ENCODE peak calls at places on chromosomes 5 and 9, in ten cellular contexts. I is IMR-90, W is transverse colon, C is Peyer's patch, V is K562, R is heart left ventricle, L is HCT116, M is A549, B is body of pancreas, U is gastrocnemius medialis. N is an unnamed sample. For H3K9me3, the result is how much of the 10 kb centered on the place peaks cover.

GRCh38 chr5:96388186-96388585 is 44.9 kb downstream of the PCSK1 start:
- DNase-seq in V (no peak), C (no peak), W (no peak), U (no peak), I (peak), L (no peak), M (no peak), B (no peak), R (no peak), N (no peak)

GRCh38 chr5:91478096-91478495 is 95.0 kb upstream of the ARRDC3 start:
- DNase-seq in V (no peak), B (no peak), M (no peak), U (no peak), I (no peak), C (no peak), R (no peak), W (no peak), L (no peak), N (no peak)

GRCh38 chr9:98772364-98773155 is 23.8 kb downstream of the ANKS6 start:
- DNase-seq in B (no peak), U (no peak), V (no peak), C (no peak), R (no peak), W (no peak), I (no peak), L (no peak), M (no peak), N (no peak)

GRCh38 chr9:100324594-100325200 is 28.0 kb downstream of the TEX10 start:
- DNase-seq in C (no peak), R (no peak), I (peak), M (peak), B (no peak), L (peak), U (no peak), W (no peak), V (peak), N (no peak)

GRCh38 chr9:93665128-93665565 is 88.8 kb downstream of the PHF2 start:
- DNase-seq in R (no peak), U (peak), I (no peak), C (peak), L (no peak), W (no peak), B (no peak), V (no peak), M (no peak), N (no peak)

GRCh38 chr9:97737429-97737828 is 40.3 kb upstream of the XPA start:
- DNase-seq in C (no peak), B (no peak), I (no peak), L (peak), V (peak), R (no peak), U (no peak), M (peak), W (no peak), N (no peak)

GRCh38 chr9:10479172-10479571 is 133.6 kb downstream of the PTPRD start:
- DNase-seq in R (no peak), W (no peak), U (no peak), V (no peak), C (no peak), B (no peak), M (no peak), I (no peak), L (no peak), N (no peak)

GRCh38 chr9:127862075-127863011 is 7.9 kb upstream of the ENG start:
- DNase-seq in W (peak), U (peak), C (peak), R (peak), M (no peak), L (no peak), B (peak), I (no peak), V (peak), N (peak)

GRCh38 chr5:73388371-73388684 is 60.2 kb downstream of the FOXD1 start:
- DNase-seq in B (no peak), C (no peak), W (no peak), R (no peak), U (no peak), L (no peak), V (no peak), I (peak), M (no peak), N (no peak)

GRCh38 chr5:107472620-107473064 is 198.1 kb downstream of the EFNA5 start:
- DNase-seq in V (no peak), U (no peak), R (no peak), B (no peak), L (no peak), W (no peak), C (no peak), M (no peak), I (no peak), N (no peak)

GRCh38 chr9:136700959-136701664 is 11.3 kb upstream of the DIPK1B start:
- DNase-seq in M (no peak), U (no peak), C (peak), V (peak), I (peak), R (no peak), L (no peak), W (peak), B (no peak), N (peak)

GRCh38 chr9:76911971-76912370 is 6.1 kb upstream of the PRUNE2 start:
- DNase-seq in L (peak), I (no peak), B (no peak), U (no peak), M (no peak), V (no peak), R (no peak), W (no peak), C (no peak), N (no peak)

GRCh38 chr9:136083558-136084190 is 11.4 kb downstream of the NACC2 start:
- DNase-seq in V (no peak), L (no peak), C (no peak), B (no peak), U (peak), W (no peak), R (no peak), I (no peak), M (no peak), N (no peak)

GRCh38 chr9:136483589-136484152 is 831 bp upstream of the SEC16A start:
- DNase-seq in L (peak), C (peak), M (peak), U (peak), V (peak), R (peak), I (peak), B (peak), W (peak), N (peak)

GRCh38 chr9:131590449-131590848 is 45.1 kb downstream of the PRRT1B start:
- DNase-seq in R (no peak), U (no peak), I (no peak), M (no peak), W (no peak), B (no peak), V (no peak), C (no peak), L (no peak), N (no peak)

GRCh38 chr9:94933429-94933828 is 206.9 kb downstream of the AOPEP start:
- DNase-seq in W (no peak), L (no peak), B (no peak), U (no peak), C (no peak), I (peak), R (no peak), V (no peak), M (no peak), N (no peak)

GRCh38 chr5:145540375-145540774 is 294.8 kb downstream of the PRELID2 start:
- DNase-seq in M (no peak), C (no peak), R (no peak), U (no peak), I (peak), W (no peak), L (no peak), B (no peak), V (no peak), N (no peak)

GRCh38 chr5:84825616-84826015 is 440.9 kb upstream of the EDIL3 start:
- DNase-seq in W (no peak), V (no peak), U (no peak), M (no peak), B (no peak), C (no peak), R (no peak), I (peak), L (no peak), N (no peak)

GRCh38 chr5:79560774-79561524 is 47.0 kb upstream of the HOMER1 start:
- DNase-seq in L (no peak), M (no peak), R (no peak), W (no peak), C (no peak), V (no peak), B (no peak), U (no peak), I (peak), N (no peak)

GRCh38 chr5:109354761-109355160 is 55.0 kb downstream of the PJA2 start:
- DNase-seq in M (no peak), R (no peak), W (no peak), B (peak), I (no peak), C (no peak), U (no peak), L (no peak), V (no peak), N (no peak)

DNA sequence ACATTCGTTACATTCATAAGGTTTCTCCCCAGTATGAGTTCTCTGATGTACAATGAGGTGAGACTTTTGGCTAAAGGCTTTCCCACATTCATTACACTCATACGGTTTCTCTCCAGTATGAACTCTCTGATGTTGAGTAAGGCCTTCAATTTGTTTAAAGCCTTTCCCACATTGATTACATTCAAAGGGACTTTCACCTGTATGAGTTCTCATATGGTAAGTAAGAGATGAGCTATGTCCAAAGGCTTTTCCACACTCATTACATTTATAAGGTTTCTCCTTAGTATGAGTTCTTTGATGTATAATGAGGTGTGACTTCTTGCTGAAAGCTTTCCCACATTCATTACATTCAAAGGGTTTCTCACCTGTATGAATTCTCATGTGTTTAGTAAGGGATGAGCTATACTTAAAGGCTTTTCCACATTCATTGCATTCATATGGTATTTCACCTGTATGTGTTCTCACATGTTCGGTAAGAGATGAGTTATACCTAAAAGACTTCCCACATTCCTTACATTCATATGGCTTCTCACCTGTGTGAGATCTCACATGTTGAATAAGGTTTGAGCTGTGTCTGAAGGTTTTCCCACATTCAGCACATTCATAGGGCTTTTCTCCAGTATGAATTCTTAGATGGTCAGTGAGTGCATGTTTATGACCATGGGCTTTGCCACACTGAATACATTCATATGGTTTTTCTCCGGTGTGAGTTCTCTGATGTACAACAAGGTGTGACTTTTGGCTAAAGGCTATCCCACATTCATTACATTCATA is 13.5 kb downstream of the ZFP37 start:
- DNase-seq in U (no peak), R (no peak), L (no peak), I (no peak), C (no peak), M (no peak), W (no peak), B (no peak), V (no peak), N (no peak)
- H3K9me3 ChIP-seq in U (half or more), R (half or more), L (under half), I (half or more), C (under half), M (half or more), W (half or more), B (half or more), V (under half), N (under half)

GRCh38 chr5:139304391-139305324 is 11.1 kb downstream of the MATR3 start:
- DNase-seq in V (no peak), W (no peak), C (no peak), M (no peak), L (no peak), R (no peak), B (no peak), I (no peak), U (no peak), N (no peak)
- H3K4me3 ChIP-seq in V (no peak), W (no peak), C (no peak), M (no peak), L (no peak), R (no peak), B (no peak), I (no peak), U (no peak), N (no peak)

GRCh38 chr9:14056235-14056930 is 257.6 kb downstream of the NFIB start:
- DNase-seq in C (no peak), I (no peak), U (no peak), W (no peak), L (no peak), R (no peak), V (no peak), B (no peak), M (no peak), N (no peak)
- TF ChIP-seq POLR2A in C (no peak), I (no peak), U (no peak), W (no peak), L (no peak), R (no peak), V (no peak), B (no peak), M (no peak), N (no peak)

DNA sequence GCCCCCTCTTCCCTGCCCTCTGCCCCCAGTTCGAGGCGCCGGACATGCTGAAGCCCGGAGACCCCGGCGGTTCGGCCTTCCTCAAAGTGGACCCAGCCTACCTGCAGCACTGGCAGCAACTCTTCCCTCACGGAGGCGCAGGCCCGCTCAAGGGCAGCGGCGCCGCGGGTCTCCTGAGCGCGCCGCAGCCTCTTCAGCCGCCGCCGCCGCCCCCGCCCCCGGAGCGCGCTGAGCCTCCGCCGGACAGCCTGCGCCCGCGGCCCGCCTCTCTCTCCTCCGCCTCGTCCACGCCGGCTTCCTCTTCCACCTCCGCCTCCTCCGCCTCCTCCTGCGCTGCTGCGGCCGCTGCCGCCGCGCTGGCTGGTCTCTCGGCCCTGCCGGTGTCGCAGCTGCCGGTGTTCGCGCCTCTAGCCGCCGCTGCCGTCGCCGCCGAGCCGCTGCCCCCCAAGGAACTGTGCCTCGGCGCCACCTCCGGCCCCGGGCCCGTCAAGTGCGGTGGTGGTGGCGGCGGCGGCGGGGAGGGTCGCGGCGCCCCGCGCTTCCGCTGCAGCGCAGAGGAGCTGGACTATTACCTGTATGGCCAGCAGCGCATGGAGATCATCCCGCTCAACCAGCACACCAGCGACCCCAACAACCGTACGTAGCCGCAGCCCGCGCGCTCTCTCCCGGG is 1.1 kb downstream of the PRDM6 start:
- DNase-seq in B (no peak), I (peak), C (no peak), M (no peak), R (no peak), U (no peak), W (no peak), V (peak), L (no peak), N (peak)
- H3K9me3 ChIP-seq in B (under half), I (under half), C (under half), M (under half), R (under half), U (under half), W (under half), V (under half), L (under half), N (under half)

DNA sequence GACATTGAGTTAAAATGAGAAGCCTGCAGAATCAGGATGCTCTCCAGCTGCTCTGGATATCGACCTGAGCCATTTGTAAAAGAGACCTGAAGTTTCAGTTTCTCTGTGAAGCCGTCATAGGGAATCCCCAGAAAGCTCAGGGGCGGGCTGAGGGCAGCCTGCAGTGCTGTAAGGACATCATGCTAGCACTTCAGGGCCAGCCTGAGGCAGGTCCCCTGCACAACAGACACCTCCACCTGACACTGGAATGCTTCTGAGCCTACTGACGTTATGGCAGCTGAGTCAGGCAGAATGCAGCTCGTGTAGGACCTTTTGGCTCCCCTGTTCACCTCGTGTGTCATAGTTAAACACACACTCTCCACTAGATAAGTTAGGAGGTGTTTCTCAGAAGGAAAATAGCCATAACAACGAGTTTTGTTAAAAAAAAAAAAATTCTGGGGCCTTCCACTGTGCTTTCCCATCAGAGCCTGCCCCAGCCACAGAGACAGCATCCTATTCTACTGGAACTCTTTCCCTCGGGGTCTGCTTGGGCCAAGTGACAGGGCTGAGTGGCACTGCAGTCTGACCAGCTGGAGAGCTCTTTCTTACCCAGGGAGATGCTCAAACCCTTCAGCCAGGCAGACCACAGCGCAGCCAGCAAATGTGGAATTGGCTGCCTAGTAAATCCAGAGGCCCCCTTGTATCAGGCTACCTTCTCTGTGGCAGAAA is 354.9 kb downstream of the DIRAS2 start:
- DNase-seq in B (no peak), W (peak), C (peak), R (no peak), I (no peak), L (no peak), V (no peak), U (no peak), M (no peak), N (peak)
- H3K4me3 ChIP-seq in B (no peak), W (no peak), C (no peak), R (no peak), I (no peak), L (no peak), V (no peak), U (no peak), M (no peak), N (no peak)

GRCh38 chr5:102834438-102834964 is 79.4 kb downstream of the PAM start:
- DNase-seq in U (no peak), B (no peak), L (no peak), I (no peak), R (no peak), V (no peak), M (no peak), C (no peak), W (no peak), N (no peak)
- TF ChIP-seq POLR2A in U (no peak), B (no peak), L (no peak), I (no peak), R (no peak), V (no peak), M (no peak), C (no peak), W (no peak), N (no peak)

GRCh38 chr5:68949711-68950110 is 144.1 kb upstream of the SLC30A5 start:
- DNase-seq in R (no peak), M (no peak), W (no peak), B (no peak), L (no peak), C (no peak), V (no peak), I (no peak), U (no peak), N (no peak)
- H3K9me3 ChIP-seq in R (under half), M (under half), W (under half), B (under half), L (under half), C (under half), V (under half), I (under half), U (under half), N (under half)

GRCh38 chr9:124284940-124285441 is 27.2 kb downstream of the NEK6 start:
- DNase-seq in V (no peak), B (peak), U (peak), L (no peak), R (no peak), W (no peak), M (no peak), I (peak), C (no peak), N (no peak)
- H3K4me3 ChIP-seq in V (no peak), B (no peak), U (no peak), L (no peak), R (no peak), W (no peak), M (no peak), I (no peak), C (no peak), N (no peak)

GRCh38 chr5:5421961-5422818 is at the start of gene ICE1:
- DNase-seq in B (peak), U (peak), I (peak), R (peak), V (peak), L (peak), C (peak), M (peak), W (peak), N (peak)
- TF ChIP-seq POLR2A in B (peak), U (peak), I (peak), R (no peak), V (peak), L (peak), C (peak), M (peak), W (peak), N (peak)